ENCODE peak calls at places on chromosome 21, in nine cellular contexts. J is suprapubic skin, L is ascending aorta, R is body of pancreas, X is heart right ventricle, E is ovary, V is tibial artery, U is GM10248, O is cardiac muscle cell. Y is an unnamed sample.

GRCh38 chr21:21383126-21383525 is 384.9 kb downstream of the NCAM2 start:
- DNase-seq in J (no peak), E (no peak), L (no peak), U (no peak), R (no peak), V (no peak), X (no peak), O (peak), Y (no peak)

GRCh38 chr21:43727571-43728466 is 8.9 kb downstream of the PDXK start:
- DNase-seq in E (peak), L (peak), O (peak), R (peak), X (no peak), U (no peak), J (no peak), V (peak), Y (no peak)

GRCh38 chr21:32918467-32919140 is 107.1 kb upstream of the OLIG2 start:
- DNase-seq in J (no peak), O (no peak), E (no peak), U (no peak), L (no peak), X (no peak), R (no peak), V (no peak), Y (no peak)

GRCh38 chr21:42234464-42235241 is 15.7 kb downstream of the ABCG1 start:
- DNase-seq in O (peak), J (no peak), X (peak), U (peak), V (peak), L (peak), E (peak), R (peak), Y (no peak)

GRCh38 chr21:33780631-33781030 is 135.0 kb downstream of the ATP5PO start:
- DNase-seq in E (no peak), X (no peak), V (no peak), R (no peak), U (no peak), J (no peak), L (no peak), O (peak), Y (no peak)

GRCh38 chr21:24076179-24076578 is 1531.1 kb downstream of the MRPL39 start:
- DNase-seq in V (no peak), X (no peak), R (no peak), E (no peak), L (no peak), J (no peak), U (no peak), O (peak), Y (no peak)

GRCh38 chr21:43375006-43375826 is 51.7 kb downstream of the SIK1 start:
- DNase-seq in V (no peak), E (no peak), U (no peak), L (no peak), J (no peak), R (no peak), X (peak), O (no peak), Y (no peak)

GRCh38 chr21:42395910-42396625 is at the start of gene TMPRSS3:
- DNase-seq in O (no peak), R (no peak), U (no peak), L (no peak), X (no peak), E (no peak), J (no peak), V (no peak), Y (no peak)

GRCh38 chr21:41141031-41141457 is 26.9 kb upstream of the BACE2 start:
- DNase-seq in X (no peak), V (no peak), L (no peak), E (no peak), U (no peak), O (peak), J (no peak), R (no peak), Y (no peak)

DNA sequence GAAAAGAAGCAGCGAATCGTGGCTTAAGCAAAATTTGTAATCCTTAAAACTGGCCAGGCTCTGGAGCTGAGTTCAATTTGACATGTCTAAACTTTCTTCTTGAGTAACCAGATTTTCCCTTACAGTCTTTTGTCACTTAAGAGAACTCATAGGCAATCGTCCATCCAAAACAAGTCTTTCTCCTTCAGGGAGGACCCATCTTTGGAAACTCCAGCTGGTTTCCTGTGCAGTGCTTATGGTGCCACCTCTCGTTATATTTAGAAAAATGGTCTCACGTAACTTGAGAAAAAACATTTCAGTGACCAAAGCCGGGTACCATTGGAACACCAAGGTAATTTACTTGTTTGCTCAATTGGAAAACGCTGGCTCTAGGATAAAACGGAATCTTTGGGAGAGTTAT is 1.9 kb upstream of the PTTG1IP start:
- DNase-seq in E (no peak), O (peak), X (no peak), L (no peak), U (no peak), J (no peak), R (no peak), V (no peak), Y (no peak)
- TF ChIP-seq CTCF in E (no peak), O (peak), X (peak), L (peak), U (peak), J (no peak), R (no peak), V (peak), Y (no peak)

DNA sequence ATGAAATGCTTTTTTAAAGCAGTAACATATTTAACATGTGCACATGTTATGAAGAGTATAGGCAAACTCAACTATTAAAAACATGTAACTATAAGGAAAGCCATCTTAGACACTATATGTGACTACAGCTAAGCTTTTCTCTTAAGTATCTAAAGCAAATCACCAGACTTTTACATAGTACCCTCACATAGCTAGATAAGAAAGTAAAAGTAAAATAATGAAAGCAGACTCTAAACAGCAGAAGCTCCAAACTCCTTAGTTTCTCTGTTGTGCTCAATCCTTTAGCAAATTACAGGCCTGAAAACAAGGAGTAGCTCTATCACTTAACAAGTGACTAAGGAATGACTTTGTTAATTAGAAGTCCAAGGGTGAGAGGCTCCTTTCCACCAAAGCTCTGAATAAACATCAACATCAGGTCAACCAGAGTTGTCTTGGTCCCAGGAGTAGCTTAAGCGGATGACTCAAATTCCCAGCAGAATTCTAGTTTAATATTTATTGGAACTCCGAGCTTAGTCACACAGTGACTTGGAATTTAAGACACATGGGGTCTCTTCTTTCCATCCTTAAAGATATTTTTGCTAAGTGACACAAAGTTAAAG is 6.0 kb downstream of the NRIP1 start:
- DNase-seq in E (no peak), X (no peak), U (no peak), J (no peak), R (no peak), O (peak), V (no peak), L (no peak), Y (no peak)
- TF ChIP-seq CTCF in E (no peak), X (no peak), U (no peak), J (no peak), R (no peak), O (no peak), V (no peak), L (no peak), Y (no peak)

DNA sequence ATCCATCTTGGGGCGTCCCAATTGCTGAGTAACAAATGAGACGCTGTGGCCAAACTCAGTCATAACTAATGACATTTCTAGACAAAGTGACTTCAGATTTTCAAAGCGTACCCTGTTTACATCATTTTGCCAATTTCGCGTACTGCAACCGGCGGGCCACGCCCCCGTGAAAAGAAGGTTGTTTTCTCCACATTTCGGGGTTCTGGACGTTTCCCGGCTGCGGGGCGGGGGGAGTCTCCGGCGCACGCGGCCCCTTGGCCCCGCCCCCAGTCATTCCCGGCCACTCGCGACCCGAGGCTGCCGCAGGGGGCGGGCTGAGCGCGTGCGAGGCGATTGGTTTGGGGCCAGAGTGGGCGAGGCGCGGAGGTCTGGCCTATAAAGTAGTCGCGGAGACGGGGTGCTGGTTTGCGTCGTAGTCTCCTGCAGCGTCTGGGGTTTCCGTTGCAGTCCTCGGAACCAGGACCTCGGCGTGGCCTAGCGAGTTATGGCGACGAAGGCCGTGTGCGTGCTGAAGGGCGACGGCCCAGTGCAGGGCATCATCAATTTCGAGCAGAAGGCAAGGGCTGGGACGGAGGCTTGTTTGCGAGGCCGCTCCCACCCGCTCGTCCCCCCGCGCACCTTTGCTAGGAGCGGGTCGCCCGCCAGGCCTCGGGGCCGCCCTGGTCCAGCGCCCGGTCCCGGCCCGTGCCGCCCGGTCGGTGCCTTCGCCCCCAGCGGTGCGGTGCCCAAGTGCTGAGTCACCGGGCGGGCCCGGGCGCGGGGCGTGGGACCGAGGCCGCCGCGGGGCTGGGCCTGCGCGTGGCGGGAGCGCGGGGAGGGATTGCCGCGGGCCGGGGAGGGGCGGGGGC is at the start of gene SOD1:
- DNase-seq in V (peak), U (peak), O (peak), R (peak), X (peak), E (peak), J (peak), L (peak), Y (peak)
- TF ChIP-seq CTCF in V (peak), U (no peak), O (no peak), R (peak), X (peak), E (peak), J (no peak), L (no peak), Y (no peak)

GRCh38 chr21:28336299-28336698 is 656.4 kb downstream of the LTN1 start:
- DNase-seq in R (peak), V (no peak), J (no peak), O (peak), E (peak), U (no peak), X (no peak), L (peak), Y (no peak)
- TF ChIP-seq CTCF in R (peak), V (peak), J (peak), O (peak), E (peak), U (no peak), X (peak), L (peak), Y (no peak)

DNA sequence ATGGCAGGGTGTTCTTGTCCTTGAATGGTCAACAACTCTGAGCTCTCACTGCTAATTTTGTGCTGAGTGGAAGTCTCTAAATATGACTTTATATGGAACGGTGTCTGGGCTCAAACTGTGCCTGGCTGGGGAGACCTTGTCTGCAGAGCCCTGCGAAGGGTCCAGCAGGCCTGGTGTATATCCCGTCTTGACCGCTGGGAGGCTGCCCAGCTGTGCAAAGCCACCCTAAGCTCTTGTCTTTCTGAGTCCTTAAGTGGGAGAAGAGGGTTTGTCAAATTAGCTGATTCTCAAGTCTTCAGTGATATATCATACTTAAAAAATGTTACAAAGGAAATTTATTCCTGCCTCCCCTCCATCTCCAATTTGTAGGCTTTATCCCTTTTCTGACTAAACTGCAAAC is 198.7 kb downstream of the KCNJ6 start:
- DNase-seq in O (no peak), U (no peak), L (no peak), R (no peak), V (no peak), E (no peak), J (no peak), X (no peak), Y (no peak)
- TF ChIP-seq CTCF in O (no peak), U (no peak), L (no peak), R (no peak), V (no peak), E (no peak), J (no peak), X (no peak), Y (no peak)

DNA sequence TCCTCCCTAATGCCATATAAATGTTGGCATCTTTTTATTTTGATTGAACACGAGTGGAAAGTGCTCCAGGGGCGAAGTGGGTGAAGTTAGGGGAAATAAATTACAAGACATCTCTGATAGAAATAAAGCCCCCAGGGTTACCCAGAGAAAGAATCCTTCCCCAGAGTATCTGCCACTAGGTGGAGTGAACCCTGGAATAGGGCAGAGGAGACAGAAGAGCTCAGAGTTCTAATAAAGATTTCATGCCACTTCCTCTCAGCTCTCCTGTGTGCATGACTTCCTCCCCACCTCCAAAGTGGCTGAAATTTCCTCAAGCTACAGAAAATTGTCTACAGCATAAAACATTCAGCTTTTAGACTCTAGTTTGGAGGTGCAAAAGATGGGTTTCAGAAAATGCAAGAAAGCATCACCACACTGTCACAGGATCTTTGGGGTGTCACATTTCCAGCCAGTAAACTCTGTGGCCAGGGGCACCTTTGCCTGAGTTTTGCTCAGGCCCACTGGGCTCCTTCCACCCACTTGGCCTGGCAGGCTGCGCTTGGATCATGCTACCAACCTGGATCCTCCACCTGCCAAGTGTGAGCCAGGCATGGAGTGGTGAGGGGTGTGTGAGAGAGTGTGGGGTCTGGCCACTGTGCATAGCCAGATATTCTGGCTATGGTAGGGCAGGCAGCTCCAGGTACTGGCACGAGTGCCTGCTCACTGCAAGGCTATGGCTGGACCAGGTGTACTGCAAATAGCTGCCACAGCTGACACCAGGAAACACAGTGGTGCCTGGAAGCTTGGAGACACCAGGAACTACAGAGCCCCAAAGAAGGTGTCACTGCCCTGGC is 208.8 kb upstream of the USP25 start:
- DNase-seq in O (no peak), J (no peak), U (no peak), L (no peak), V (no peak), R (no peak), X (no peak), E (no peak), Y (no peak)
- TF ChIP-seq CTCF in O (peak), J (no peak), U (no peak), L (no peak), V (no peak), R (no peak), X (no peak), E (no peak), Y (no peak)

GRCh38 chr21:25567472-25567871 is 39.8 kb downstream of the MRPL39 start:
- DNase-seq in V (no peak), E (no peak), R (no peak), O (no peak), X (no peak), J (no peak), U (no peak), L (no peak), Y (no peak)
- TF ChIP-seq CTCF in V (no peak), E (no peak), R (no peak), O (no peak), X (no peak), J (no peak), U (peak), L (no peak), Y (no peak)

GRCh38 chr21:26032263-26032662 is 138.3 kb downstream of the APP start:
- DNase-seq in V (no peak), E (no peak), X (no peak), J (no peak), O (no peak), U (no peak), L (no peak), R (no peak), Y (no peak)
- TF ChIP-seq CTCF in V (no peak), E (no peak), X (peak), J (no peak), O (no peak), U (no peak), L (no peak), R (peak), Y (no peak)

GRCh38 chr21:17903929-17904639 is 84.9 kb upstream of the C21orf91 start:
- DNase-seq in X (no peak), U (no peak), O (peak), V (no peak), R (no peak), E (no peak), J (no peak), L (no peak), Y (no peak)

GRCh38 chr21:17901458-17902092 is 82.4 kb upstream of the C21orf91 start:
- DNase-seq in R (no peak), U (no peak), O (no peak), E (no peak), L (no peak), V (no peak), X (no peak), J (no peak), Y (no peak)

GRCh38 chr21:17900281-17900989 is 81.3 kb upstream of the C21orf91 start:
- DNase-seq in X (peak), V (no peak), L (no peak), J (no peak), U (no peak), R (peak), O (no peak), E (no peak), Y (no peak)

GRCh38 chr21:17900990-17901385 is 81.8 kb upstream of the C21orf91 start:
- DNase-seq in V (no peak), X (peak), J (no peak), O (no peak), R (no peak), U (no peak), L (no peak), E (no peak), Y (no peak)

DNA sequence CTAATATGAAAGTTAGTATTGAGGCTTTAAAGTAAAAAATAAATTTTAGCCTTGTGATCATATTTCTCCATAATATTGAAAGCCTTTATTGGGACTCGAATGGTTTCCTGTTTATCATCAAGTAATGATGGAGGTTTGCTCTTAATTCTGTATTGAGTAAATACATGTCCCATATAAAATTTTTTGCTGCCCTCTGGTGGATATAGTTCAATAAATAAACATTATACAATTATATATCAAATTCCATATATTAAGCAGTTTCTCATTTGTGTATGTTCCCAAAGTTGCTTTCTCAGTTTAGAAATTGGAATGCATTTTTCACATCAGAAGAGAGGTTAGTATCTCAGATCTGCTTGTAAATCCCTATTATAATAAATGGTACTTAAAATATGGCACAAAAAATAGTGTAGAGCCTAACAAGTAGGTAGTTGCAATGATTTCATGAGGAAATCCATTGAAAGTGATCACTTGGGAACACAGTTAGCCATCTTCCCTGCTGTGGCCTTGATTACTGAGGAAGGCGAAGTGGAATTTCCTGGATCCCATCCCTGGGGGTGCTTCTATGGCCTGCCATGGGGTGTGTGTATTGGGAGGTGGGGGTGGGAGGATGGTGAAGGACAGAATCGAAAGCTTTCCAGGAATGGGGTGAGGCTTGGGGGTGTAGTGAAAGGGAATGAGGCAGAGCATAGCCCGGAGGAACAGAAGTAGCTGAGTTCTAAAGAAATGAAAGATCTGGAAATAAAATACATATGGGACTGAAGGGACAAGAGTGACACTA is 84.1 kb upstream of the C21orf91 start:
- DNase-seq in V (no peak), O (peak), L (no peak), U (peak), E (no peak), X (no peak), R (no peak), J (no peak), Y (no peak)
- TF ChIP-seq CTCF in V (peak), O (no peak), L (peak), U (no peak), E (no peak), X (peak), R (peak), J (no peak), Y (no peak)

GRCh38 chr21:36705679-36706481 is 7.0 kb downstream of the SIM2 start:
- DNase-seq in L (peak), U (no peak), O (no peak), X (no peak), V (no peak), E (no peak), R (no peak), J (no peak), Y (no peak)
- TF ChIP-seq CTCF in L (no peak), U (no peak), O (no peak), X (no peak), V (no peak), E (no peak), R (peak), J (no peak), Y (no peak)

Y was measured in omental fat pad.